ENCODE peak calls at places on chromosome X, in six cellular contexts. K is midbrain, Q is H9, U is EH, B is astrocyte of the hippocampus, Z is astrocyte of the spinal cord. O is an unnamed sample.

GRCh38 chrX:108223606-108224005 is 132.0 kb downstream of the ATG4A start:
- DNase-seq in K (no peak), U (no peak), Z (no peak), Q (no peak), B (no peak), O (no peak)

GRCh38 chrX:100296183-100296753 is 113.8 kb downstream of the PCDH19 start:
- DNase-seq in B (no peak), Q (peak; percentile 59), U (no peak), K (no peak), Z (no peak), O (no peak)

GRCh38 chrX:108018659-108019381 is 26.0 kb upstream of the VSIG1 start:
- DNase-seq in Z (no peak), Q (no peak), K (no peak), B (no peak), U (no peak), O (no peak)

GRCh38 chrX:121179972-121180371 is 132.6 kb downstream of the GLUD2 start:
- DNase-seq in K (no peak), Q (no peak), B (peak; percentile 1), U (no peak), Z (no peak), O (no peak)

GRCh38 chrX:39309018-39309620 is 507.9 kb downstream of the MID1IP1 start:
- DNase-seq in B (peak; percentile 15), Z (peak; percentile 19), Q (no peak), U (peak; percentile 13), K (no peak), O (peak; percentile 76)

GRCh38 chrX:97057349-97057909 is 173.7 kb downstream of the RPA4 start:
- DNase-seq in Q (no peak), K (no peak), U (no peak), B (peak; percentile 8), Z (no peak), O (no peak)

GRCh38 chrX:107826286-107827136 is 845 bp downstream of the MID2 start:
- DNase-seq in K (peak; percentile 27), B (peak; percentile 67), Q (peak; percentile 38), Z (peak; percentile 33), U (peak; percentile 66), O (peak; percentile 56)

GRCh38 chrX:73963682-73964081 is 340.3 kb upstream of the ZCCHC13 start:
- DNase-seq in Q (no peak), U (no peak), K (no peak), B (no peak), Z (no peak), O (no peak)

GRCh38 chrX:146481735-146482134 is 327.8 kb upstream of the CXorf51B start:
- DNase-seq in Q (no peak), U (no peak), B (no peak), Z (no peak), K (no peak), O (no peak)

GRCh38 chrX:148530464-148531077 is 30.2 kb downstream of the AFF2 start:
- DNase-seq in U (peak; percentile 9), Z (peak; percentile 39), K (no peak), B (peak; percentile 20), Q (no peak), O (peak; percentile 17)

GRCh38 chrX:123450217-123450616 is 266.1 kb downstream of the GRIA3 start:
- DNase-seq in K (peak; percentile 1), U (peak; percentile 2), B (peak; percentile 25), Z (no peak), Q (no peak), O (peak; percentile 2)

O was measured in iris pigment epithelial cell.